ENCODE peak calls at places on chromosomes 1 and 21, in seven cellular contexts. E is suprapubic skin; Y is neural progenitor cell; X is H1; I is HepG2; S is CD8-positive, alpha-beta T cell; H is endodermal cell. B is an unnamed sample. For H3K4me1, the result is how much of the 10 kb centered on the place peaks cover.

GRCh38 chr1:72846476-72846875 is 564.1 kb upstream of the NEGR1 start:
- DNase-seq in E (no peak), Y (no peak), X (no peak), I (no peak), S (no peak), H (no peak), B (no peak)

GRCh38 chr1:59718064-59718988 is 96.4 kb upstream of the HOOK1 start:
- DNase-seq in E (no peak), Y (peak), X (no peak), I (peak), S (no peak), H (no peak), B (no peak)

GRCh38 chr1:165162671-165163241 is 193.8 kb downstream of the LMX1A start:
- DNase-seq in E (no peak), Y (peak), X (peak), I (peak), S (no peak), H (peak), B (peak)

GRCh38 chr1:46533179-46533864 is 18.1 kb downstream of the KNCN start:
- DNase-seq in E (no peak), Y (peak), X (peak), I (no peak), S (peak), H (peak), B (no peak)

GRCh38 chr1:162023547-162024501 is at the start of gene OLFML2B:
- DNase-seq in E (peak), Y (peak), X (peak), I (peak), S (no peak), H (peak), B (peak)

GRCh38 chr1:170807432-170807831 is 127.9 kb upstream of the MROH9 start:
- DNase-seq in E (no peak), Y (no peak), X (no peak), I (no peak), S (no peak), H (no peak), B (no peak)

GRCh38 chr21:44054710-44055109 is 42.6 kb downstream of the TRAPPC10 start:
- DNase-seq in E (no peak), Y (no peak), X (no peak), I (no peak), S (no peak), H (no peak), B (no peak)

GRCh38 chr21:46284722-46285121 is 689 bp downstream of the MCM3AP start:
- DNase-seq in E (no peak), Y (no peak), X (no peak), I (no peak), S (no peak), H (no peak), B (no peak)

GRCh38 chr1:108983114-108983513 is 19.8 kb upstream of the CLCC1 start:
- DNase-seq in E (no peak), Y (no peak), X (no peak), I (no peak), S (no peak), H (no peak), B (no peak)

GRCh38 chr21:42468511-42469131 is 27.4 kb downstream of the RSPH1 start:
- DNase-seq in E (peak), Y (no peak), X (no peak), I (no peak), S (no peak), H (peak), B (peak)
- H3K4me3 ChIP-seq in E (no peak), Y (no peak), X (no peak), I (no peak), S (no peak), H (no peak), B (no peak)

DNA sequence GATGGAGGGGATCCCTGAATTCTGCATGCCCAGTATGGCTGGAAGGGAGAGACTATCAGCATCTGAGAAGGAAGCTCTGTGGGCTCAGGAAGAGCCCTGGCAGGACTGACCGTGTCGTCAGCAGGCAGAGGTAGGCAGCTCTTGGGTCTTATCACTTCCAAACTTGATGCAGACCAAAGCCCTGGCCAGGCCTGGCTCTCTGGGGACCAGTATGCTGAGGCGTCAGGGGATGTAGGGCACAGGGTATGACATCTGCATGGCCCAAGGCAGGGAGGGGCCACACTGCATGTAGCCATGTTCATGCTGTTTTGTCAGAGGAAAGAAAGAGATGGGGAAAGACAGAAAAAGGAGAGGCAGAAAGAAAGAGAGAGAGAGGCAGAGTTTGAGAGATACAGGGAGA is 6.3 kb downstream of the FGR start:
- DNase-seq in E (no peak), Y (no peak), X (no peak), I (no peak), S (no peak), H (no peak), B (no peak)
- H3K4me1 ChIP-seq in E (half or more), Y (under half), X (under half), I (under half), S (half or more), H (under half), B (under half)

GRCh38 chr1:15324867-15325335 is 77.9 kb downstream of the FHAD1 start:
- DNase-seq in E (no peak), Y (no peak), X (no peak), I (no peak), S (no peak), H (no peak), B (no peak)

GRCh38 chr1:15323989-15324866 is 77.2 kb downstream of the FHAD1 start:
- DNase-seq in E (no peak), Y (no peak), X (no peak), I (no peak), S (no peak), H (peak), B (no peak)

GRCh38 chr1:15323351-15323988 is 76.4 kb downstream of the FHAD1 start:
- DNase-seq in E (peak), Y (peak), X (peak), I (peak), S (peak), H (peak), B (peak)

GRCh38 chr1:15326691-15327530 is 79.9 kb downstream of the FHAD1 start:
- DNase-seq in E (no peak), Y (peak), X (no peak), I (no peak), S (no peak), H (no peak), B (no peak)

DNA sequence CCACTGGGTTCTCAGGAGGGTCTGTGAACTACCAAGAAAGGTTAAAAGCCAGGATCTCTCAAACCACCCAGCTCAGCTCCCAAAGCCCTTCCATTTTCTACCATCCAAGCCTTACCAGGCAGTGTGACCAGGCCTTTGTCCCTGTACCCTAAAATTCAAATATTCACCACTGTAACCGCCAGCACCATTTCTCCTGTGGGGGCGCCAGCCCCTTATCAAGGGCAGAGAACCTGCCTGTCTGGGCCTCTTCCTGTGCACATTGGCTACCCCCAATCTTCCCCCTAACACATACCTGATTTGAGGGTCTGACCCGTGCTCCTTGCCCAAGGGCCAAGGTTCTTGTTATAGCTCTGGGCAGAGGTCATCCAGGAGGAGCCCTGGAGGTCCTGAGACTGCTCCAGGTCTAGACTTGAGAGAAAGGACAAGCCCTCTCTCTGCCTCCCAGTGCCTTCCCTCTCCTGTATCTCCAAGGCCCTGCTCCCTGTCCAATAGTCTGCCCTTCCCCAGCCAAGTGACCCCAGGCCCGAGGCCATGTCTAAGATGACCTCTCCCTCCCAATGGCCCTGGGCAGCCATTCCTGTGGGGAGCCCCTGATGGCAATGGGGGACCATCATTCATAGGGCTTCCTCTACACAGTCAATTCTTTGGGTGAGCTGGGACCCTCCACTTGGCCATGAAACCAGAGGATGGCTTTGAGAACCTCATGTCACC is 78.5 kb downstream of the FHAD1 start:
- DNase-seq in E (no peak), Y (no peak), X (no peak), I (no peak), S (no peak), H (no peak), B (no peak)
- TF ChIP-seq CTCF in E (no peak), Y (peak), X (peak), I (peak), S (no peak), H (peak), B (no peak)

DNA sequence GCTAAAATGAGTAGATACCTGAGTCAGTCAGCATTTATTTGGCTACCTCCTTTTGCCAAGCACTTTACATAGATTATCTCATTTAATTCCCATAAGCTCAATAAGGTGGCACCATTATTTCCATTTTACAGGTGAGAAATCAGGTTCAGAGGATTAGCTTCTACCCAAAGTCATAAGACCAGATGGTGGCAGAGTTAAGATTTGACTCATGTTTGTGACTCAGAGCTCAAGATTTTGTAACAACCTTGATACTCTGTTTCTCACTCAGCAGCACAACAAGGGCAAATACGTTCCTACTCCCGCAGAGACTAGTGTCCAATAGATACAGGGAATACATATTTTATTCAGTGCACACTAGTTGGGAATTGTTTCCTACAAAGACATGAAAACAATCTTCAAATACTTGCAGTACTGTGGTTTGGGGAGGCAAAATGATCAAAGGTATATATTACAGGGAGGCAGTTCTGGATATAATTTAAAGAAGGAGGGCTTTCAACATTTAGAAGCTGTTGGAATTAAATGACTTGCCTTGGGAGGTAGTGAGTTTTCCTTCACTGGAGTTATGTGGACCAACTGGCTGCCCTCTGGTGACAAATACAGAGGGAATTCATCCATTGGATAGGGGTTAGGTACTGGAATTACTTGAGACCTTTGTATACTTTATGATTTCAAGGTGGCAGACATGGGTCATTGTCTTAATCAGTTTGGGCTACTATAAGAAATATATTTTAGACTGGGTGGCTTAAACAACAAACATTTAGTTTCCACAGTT is 3.6 kb downstream of the LEPR start:
- DNase-seq in E (no peak), Y (no peak), X (no peak), I (no peak), S (no peak), H (no peak), B (no peak)
- H3K4me3 ChIP-seq in E (no peak), Y (no peak), X (no peak), I (no peak), S (no peak), H (no peak), B (no peak)

DNA sequence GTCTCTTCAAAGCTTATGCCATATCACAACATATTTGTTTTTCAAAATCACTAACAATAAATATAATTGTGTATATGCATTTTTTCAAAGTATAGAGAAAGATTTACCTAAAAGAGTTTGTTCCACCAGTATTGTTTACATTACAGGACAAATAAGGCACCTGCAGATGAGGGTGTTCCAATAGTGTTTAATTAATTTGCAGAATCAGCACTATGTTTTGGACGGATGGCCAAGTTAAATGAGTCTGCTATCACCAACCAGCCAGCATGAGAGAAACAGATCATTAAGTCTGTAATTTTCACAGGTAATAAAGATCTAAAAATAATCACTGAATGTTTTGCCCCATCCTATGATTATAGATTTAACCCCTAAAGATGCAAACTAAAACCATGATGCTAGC is 2247.0 kb downstream of the NCAM2 start:
- DNase-seq in E (no peak), Y (no peak), X (no peak), I (no peak), S (no peak), H (no peak), B (no peak)
- H3K4me1 ChIP-seq in E (under half), Y (under half), X (under half), I (under half), S (under half), H (under half), B (under half)

GRCh38 chr1:205317311-205317917 is 4.1 kb downstream of the NUAK2 start:
- DNase-seq in E (no peak), Y (no peak), X (no peak), I (peak), S (no peak), H (no peak), B (peak)
- TF ChIP-seq CTCF in E (no peak), Y (no peak), X (no peak), I (peak), S (no peak), H (no peak), B (no peak)

DNA sequence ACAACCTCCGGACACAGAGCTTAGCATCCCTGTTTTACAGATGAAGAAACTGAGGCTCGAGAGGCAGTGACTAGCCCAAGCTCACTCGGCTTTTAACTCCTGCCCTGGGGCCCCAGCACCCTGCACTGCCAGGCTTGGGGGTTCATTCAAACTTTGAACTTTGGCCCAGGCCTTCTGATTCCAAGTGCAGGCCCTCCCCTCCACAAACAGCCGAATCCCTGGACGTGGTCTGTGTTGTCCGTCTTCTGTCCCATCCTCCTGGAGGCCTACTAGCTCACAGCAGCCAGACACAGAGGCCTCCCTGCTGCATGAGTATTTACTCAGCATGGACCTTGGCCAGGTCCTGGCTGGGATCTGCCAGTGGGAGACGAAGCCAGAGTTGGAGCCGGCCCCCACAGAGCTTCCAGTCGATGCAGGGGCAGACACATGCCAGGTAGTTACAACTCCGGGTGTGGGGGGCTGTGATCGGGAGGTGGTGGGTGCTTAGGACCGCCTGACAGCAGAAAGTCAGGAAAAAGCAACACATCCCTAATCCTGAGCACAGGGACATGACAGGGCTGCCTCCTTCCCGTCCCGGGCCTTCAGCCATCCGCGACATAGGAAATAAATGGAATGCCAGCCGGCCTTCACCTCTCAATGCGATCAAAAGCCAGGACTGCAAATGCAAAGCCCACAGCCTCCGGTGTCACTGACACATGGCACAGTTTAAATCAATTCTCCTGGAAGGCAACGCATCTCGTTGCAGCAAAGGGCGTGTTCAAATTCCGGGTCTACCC is 7.4 kb downstream of the IFFO2 start:
- DNase-seq in E (no peak), Y (peak), X (no peak), I (peak), S (no peak), H (no peak), B (peak)
- H3K4me3 ChIP-seq in E (peak), Y (no peak), X (no peak), I (peak), S (peak), H (no peak), B (no peak)

GRCh38 chr1:3321559-3322439 is 132.7 kb upstream of the ARHGEF16 start:
- DNase-seq in E (no peak), Y (no peak), X (no peak), I (no peak), S (no peak), H (no peak), B (no peak)
- H3K4me1 ChIP-seq in E (under half), Y (under half), X (under half), I (half or more), S (under half), H (under half), B (under half)

GRCh38 chr21:41371698-41372030 is 9.8 kb downstream of the MX2 start:
- DNase-seq in E (no peak), Y (no peak), X (no peak), I (no peak), S (no peak), H (no peak), B (no peak)

GRCh38 chr21:41374867-41375533 is 13.2 kb downstream of the MX2 start:
- DNase-seq in E (no peak), Y (no peak), X (no peak), I (no peak), S (no peak), H (peak), B (no peak)

GRCh38 chr21:41374177-41374712 is 12.4 kb downstream of the MX2 start:
- DNase-seq in E (no peak), Y (no peak), X (no peak), I (no peak), S (no peak), H (peak), B (no peak)

GRCh38 chr21:41373253-41373652 is 11.4 kb downstream of the MX2 start:
- DNase-seq in E (no peak), Y (no peak), X (no peak), I (no peak), S (no peak), H (peak), B (no peak)

DNA sequence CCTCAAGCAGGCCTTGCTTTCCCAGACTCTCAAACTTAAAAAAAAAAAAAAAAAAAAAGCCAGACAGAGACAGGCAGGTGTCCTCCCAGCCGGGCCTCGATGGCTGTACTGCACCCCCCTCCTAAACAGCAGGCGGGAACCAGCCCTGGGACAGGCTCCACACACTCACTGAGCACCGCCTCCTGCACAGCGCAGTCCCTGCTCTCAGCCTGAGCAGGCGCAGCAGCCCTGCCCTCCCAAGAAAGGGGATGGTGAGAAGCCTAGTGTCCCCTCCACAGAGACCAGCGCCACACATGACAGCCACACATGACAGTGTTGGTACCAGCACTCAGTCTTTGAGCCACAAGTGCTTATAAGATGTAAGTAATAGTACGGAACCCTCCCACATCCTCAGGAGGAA is 11.9 kb downstream of the MX2 start:
- DNase-seq in E (peak), Y (no peak), X (no peak), I (no peak), S (no peak), H (peak), B (no peak)
- TF ChIP-seq CTCF in E (no peak), Y (no peak), X (no peak), I (no peak), S (no peak), H (no peak), B (no peak)

GRCh38 chr1:115564201-115564600 is 77.6 kb upstream of the VANGL1 start:
- DNase-seq in E (no peak), Y (peak), X (peak), I (no peak), S (no peak), H (peak), B (no peak)
- H3K4me3 ChIP-seq in E (peak), Y (peak), X (peak), I (no peak), S (no peak), H (no peak), B (no peak)

B was measured in prostate gland.